ENCODE peak calls at places on chromosomes 6 and 20, in five cellular contexts. K is mesendoderm, X is neuronal stem cell, H is IMR-90, Q is H1. U is an unnamed sample.

GRCh38 chr6:26216886-26217713 is 129.9 kb downstream of the HFE start:
- DNase-seq in Q (peak), H (peak), K (peak), X (peak), U (peak)

GRCh38 chr20:34055290-34055689 is 56.8 kb downstream of the EIF2S2 start:
- DNase-seq in X (no peak), Q (no peak), H (no peak), K (peak), U (no peak)

GRCh38 chr20:62766716-62767115 is 29.6 kb upstream of the MRGBP start:
- DNase-seq in K (no peak), X (no peak), Q (no peak), H (no peak), U (no peak)

GRCh38 chr20:24677626-24678328 is 208.3 kb downstream of the SYNDIG1 start:
- DNase-seq in Q (no peak), X (no peak), H (no peak), K (peak), U (no peak)

GRCh38 chr20:11229772-11230171 is 556.0 kb upstream of the JAG1 start:
- DNase-seq in Q (no peak), X (peak), K (peak), H (peak), U (peak)

GRCh38 chr20:6767536-6768227 is at the start of gene BMP2:
- DNase-seq in K (peak), H (peak), X (peak), Q (peak), U (peak)

GRCh38 chr6:144283781-144284473 is 1.2 kb upstream of the UTRN start:
- DNase-seq in H (peak), K (peak), Q (no peak), X (no peak), U (peak)

GRCh38 chr6:154733610-154734379 is 579 bp downstream of the SCAF8 start:
- DNase-seq in Q (peak), X (peak), K (peak), H (peak), U (peak)

GRCh38 chr6:23611776-23612381 is 514.1 kb upstream of the NRSN1 start:
- DNase-seq in X (no peak), H (no peak), Q (no peak), K (peak), U (no peak)

GRCh38 chr6:110999634-111000270 is 17.9 kb downstream of the RPF2 start:
- DNase-seq in X (no peak), H (peak), K (peak), Q (no peak), U (peak)

GRCh38 chr6:165455488-165455887 is 146.1 kb upstream of the C6orf118 start:
- DNase-seq in H (no peak), X (no peak), Q (no peak), K (no peak), U (no peak)

GRCh38 chr6:10154251-10154650 is 260.6 kb downstream of the TFAP2A start:
- DNase-seq in K (no peak), H (no peak), X (no peak), Q (no peak), U (no peak)

GRCh38 chr20:57876163-57876562 is 166.3 kb upstream of the PMEPA1 start:
- DNase-seq in H (no peak), X (no peak), Q (no peak), K (no peak), U (no peak)

GRCh38 chr6:118735320-118735719 is 83.9 kb upstream of the CEP85L start:
- DNase-seq in H (no peak), X (no peak), Q (peak), K (peak), U (no peak)

GRCh38 chr6:3627501-3627900 is 124.0 kb downstream of the PXDC1 start:
- DNase-seq in H (no peak), Q (peak), X (no peak), K (no peak), U (no peak)

GRCh38 chr6:15495375-15495901 is 167.4 kb downstream of the DTNBP1 start:
- DNase-seq in K (no peak), Q (no peak), X (no peak), H (no peak), U (peak)

GRCh38 chr20:44110816-44111568 is 76.0 kb downstream of the JPH2 start:
- DNase-seq in H (no peak), K (no peak), Q (no peak), X (no peak), U (no peak)

GRCh38 chr6:108686896-108687295 is 126.2 kb downstream of the FOXO3 start:
- DNase-seq in Q (no peak), H (no peak), X (no peak), K (no peak), U (no peak)

GRCh38 chr6:108690326-108691000 is 129.7 kb downstream of the FOXO3 start:
- DNase-seq in H (peak), X (no peak), K (no peak), Q (no peak), U (peak)

GRCh38 chr6:108687921-108688320 is 127.2 kb downstream of the FOXO3 start:
- DNase-seq in Q (no peak), X (no peak), K (no peak), H (no peak), U (no peak)

GRCh38 chr6:108685970-108686369 is 125.3 kb downstream of the FOXO3 start:
- DNase-seq in Q (no peak), K (no peak), H (no peak), X (no peak), U (no peak)

DNA sequence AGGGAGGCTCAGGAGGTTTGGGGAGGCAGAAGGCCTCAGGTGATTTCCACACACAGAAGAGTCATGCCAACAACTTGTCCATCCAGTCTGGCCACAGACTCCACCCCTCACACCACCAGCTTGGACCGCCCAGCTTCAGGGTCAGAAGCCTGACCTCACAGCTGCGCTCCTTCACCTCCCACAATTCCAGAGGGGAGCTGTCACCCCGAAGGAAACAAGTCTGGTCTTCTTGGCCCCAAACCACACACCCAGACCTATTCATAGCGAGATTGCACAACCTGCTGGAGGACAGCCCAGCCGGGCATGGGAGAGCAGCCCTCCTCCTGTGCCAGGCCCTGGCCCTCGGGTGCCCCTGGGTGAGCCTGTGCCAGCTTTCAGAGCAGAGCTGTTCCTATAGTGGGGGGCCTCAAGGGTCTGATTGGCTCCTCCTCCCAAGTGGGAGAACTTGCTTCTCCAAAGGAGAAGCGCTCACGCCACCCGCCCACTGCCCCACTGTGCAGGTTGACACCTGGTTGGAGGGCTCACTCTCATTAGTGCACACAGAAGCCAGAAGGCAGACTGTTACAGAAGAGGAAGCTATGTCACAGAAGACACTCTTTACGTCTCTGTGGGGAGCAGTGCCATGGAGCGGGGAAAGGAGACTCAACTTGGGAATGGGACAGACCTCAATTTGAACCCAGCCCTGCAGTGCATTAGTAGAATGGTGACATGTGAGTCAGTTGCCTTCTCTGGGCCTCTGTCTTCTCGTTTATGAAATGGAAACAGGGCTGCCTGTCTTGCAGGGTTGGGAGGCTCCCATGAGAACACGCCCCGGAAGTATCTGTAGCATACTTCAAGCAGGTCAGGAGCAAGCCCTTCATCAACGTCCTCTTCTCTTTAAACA is 128.8 kb downstream of the FOXO3 start:
- DNase-seq in X (no peak), K (no peak), Q (no peak), H (peak), U (peak)
- H2BK120ac ChIP-seq in X (no peak), K (no peak), Q (no peak), H (peak), U (no peak)

DNA sequence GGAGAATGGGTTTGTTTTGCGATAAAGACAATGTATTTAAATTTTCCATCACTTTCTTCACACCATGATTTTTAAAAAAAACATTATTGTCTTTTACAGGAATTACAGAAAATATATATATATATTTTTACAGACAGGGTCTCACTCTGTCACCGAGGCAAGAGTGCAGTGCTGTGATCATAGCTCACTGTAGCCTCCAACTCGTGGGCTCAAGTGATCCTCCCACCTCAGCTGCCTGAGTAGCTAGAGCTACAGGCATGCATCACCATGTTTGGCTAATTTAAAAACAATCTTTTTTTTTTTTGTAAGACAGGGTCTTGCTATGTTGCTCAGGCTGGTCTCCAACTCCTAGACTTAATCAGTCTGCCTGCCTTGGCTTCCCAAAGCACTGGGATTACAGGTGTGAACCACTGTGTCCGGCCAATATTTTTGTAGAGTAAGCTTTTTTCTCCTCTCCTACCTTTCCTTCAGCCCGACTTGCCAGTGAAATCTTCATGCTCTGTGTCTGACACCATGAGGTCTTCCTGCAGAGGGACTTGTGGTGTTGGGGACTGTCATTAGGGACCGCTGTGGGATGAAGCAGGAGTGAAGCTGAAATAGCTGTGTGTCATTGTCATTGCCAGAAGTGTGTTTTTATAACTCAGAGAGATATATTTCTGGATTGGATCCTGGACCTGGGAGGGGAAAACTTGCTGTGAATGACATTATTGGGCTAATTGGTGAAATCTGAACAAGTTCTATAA is 13.2 kb downstream of the DSP start:
- DNase-seq in H (no peak), X (no peak), K (no peak), Q (no peak), U (no peak)
- H3K9ac ChIP-seq in H (no peak), X (no peak), K (no peak), Q (no peak), U (no peak)

DNA sequence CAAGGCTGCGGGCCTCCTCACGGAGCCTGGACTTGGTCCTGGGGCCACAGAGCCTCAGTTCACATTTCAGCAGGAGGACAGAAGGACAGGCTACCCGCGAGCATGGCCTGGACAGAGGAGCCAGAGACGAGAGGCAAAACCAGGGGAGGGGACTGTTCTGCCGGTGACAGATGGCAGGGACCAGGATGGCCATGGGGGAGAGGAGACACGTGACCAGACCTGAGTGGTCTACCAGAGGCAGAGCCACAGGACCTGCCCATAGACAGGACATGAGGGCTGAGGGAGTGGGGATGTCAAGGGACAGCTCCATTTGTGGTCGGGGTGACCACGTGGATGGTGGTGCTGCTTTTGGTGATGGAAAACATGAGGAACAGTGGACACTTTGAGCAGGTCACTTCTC is 207.9 kb downstream of the NFATC2 start:
- DNase-seq in Q (no peak), K (no peak), H (no peak), X (no peak), U (no peak)
- H3K27ac ChIP-seq in Q (no peak), K (no peak), H (peak), X (no peak), U (peak)

DNA sequence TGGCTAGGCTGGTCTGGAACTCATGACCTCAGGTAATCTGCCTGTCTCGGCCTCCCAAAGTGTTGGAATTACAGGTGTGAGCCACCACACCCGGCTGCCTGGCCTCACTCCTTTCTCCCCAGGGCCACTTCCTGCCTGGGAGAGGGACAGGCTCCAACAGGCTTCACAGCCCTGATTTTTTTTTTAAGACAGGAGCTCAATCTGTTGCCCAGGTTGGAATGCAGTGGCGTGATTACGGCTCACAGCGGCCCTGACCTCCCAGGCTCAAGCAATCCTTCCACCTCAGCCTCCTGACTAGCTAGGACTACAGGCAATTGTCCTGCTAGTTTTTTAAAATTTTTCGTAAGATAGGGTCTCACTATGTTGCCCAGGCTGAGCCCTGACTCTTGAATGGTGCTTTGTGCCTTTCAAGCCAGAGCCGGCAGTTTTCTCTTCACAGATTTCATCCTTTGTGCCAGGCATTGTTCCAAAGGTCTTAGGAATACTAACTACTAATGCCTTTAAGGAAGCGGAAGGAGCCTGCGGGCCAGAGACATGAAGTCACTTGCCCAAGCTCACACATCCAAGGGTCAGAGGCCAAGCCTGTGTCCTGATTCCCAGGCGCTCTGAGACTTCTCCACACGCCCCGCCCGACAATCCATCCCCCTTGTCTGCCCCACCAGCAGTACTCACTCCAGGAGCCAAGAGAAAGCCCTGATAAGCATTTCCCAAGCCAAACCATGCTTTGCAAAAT is 19.2 kb downstream of the CAPN11 start:
- DNase-seq in Q (no peak), K (peak), X (no peak), H (peak), U (peak)
- H2BK120ac ChIP-seq in Q (no peak), K (no peak), X (no peak), H (no peak), U (no peak)

DNA sequence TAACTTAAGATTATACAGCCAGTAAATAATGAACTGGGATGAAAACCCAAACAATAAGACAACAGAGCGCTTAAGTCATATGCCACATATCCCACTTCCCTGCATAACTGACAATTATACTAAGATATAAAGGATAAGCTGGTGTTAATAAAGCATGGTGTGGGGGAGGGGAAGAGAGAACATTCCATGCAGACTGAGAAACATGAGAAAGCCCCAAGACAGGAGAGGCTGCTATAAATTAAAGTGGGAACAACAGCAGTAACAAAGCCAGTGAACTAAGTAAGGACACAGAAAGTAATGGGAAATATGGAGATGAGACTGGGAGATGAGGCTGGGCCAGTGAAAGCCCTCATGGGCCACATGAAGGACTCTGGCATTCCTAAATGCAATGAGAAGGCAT is 41.4 kb downstream of the SESN1 start:
- DNase-seq in X (peak), H (no peak), K (peak), Q (no peak), U (no peak)
- H3K9ac ChIP-seq in X (no peak), H (no peak), K (no peak), Q (no peak), U (no peak)

GRCh38 chr6:836276-836853 is 143.4 kb upstream of the EXOC2 start:
- DNase-seq in X (no peak), H (no peak), Q (no peak), K (no peak), U (no peak)
- H3K27ac ChIP-seq in X (no peak), H (no peak), Q (no peak), K (no peak), U (peak)

DNA sequence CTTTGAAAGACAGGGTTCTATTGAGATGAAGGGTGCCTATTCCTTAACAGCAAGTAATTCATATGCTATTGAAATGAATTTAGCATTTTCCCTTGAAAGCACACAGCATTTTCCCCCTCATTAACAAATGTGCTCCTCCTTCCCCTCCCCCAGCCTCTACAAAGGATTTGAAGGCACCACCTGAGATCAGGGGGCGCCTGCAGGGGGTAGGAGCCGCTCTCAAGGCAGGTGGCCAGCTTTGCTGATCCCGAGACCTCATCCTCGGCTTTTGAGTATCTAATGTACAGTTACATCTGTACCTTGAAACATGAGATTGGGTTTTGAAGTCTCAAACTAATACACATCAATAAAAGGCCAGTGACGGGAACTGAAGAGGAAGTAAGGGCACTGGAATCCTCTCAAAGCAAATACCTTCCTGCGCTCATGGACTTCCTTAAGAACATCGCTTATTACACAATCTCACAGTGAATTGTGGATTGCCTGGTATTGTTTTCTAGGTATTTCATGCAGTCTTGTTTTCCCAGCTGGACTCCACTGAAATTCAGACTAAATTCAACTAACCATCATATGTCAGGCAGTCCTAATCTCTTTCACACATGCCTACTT is 65.1 kb upstream of the UNC93A start:
- DNase-seq in X (no peak), Q (no peak), K (peak), H (no peak), U (no peak)
- H2BK120ac ChIP-seq in X (no peak), Q (peak), K (peak), H (no peak), U (no peak)

GRCh38 chr6:35473075-35473848 is 5.1 kb downstream of the RPL10A start:
- DNase-seq in H (no peak), Q (peak), K (peak), X (no peak), U (no peak)

GRCh38 chr6:35470663-35471120 is 2.5 kb downstream of the RPL10A start:
- DNase-seq in Q (no peak), H (no peak), K (no peak), X (no peak), U (no peak)

GRCh38 chr6:35473849-35474128 is 5.6 kb downstream of the RPL10A start:
- DNase-seq in K (peak), X (no peak), Q (peak), H (no peak), U (no peak)

GRCh38 chr6:35469711-35470662 is 1.8 kb downstream of the RPL10A start:
- DNase-seq in Q (no peak), H (no peak), K (peak), X (no peak), U (no peak)

DNA sequence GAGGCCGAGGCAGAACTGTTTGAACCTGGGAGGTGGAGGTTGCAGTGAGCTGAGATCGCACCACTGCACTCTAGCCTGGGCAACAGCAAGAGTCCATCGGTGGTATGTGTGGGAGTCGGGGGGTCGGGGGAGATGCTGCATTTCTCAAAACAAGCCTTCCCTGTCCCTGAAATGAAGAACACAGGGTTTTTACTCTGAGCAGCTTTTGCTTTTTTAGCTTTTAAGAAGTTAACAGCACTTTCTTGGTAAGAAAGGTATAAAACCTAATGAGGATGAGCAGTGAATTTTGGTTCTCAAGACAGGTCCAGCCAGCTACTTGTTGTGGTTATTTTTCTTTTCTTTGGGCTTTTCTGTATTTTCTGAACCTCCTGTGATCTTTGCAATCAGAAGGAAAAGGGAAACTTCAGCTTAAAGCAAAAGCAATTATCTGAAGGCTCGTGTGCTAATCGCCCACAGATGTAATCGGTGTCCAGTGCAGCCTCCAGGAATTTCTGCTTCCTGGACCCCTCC is 3.7 kb downstream of the RPL10A start:
- DNase-seq in K (no peak), Q (no peak), H (no peak), X (no peak), U (no peak)
- H3K9ac ChIP-seq in K (no peak), Q (no peak), H (no peak), X (no peak), U (peak)

GRCh38 chr20:23084282-23084844 is 1.8 kb downstream of the CD93 start:
- DNase-seq in Q (no peak), K (no peak), X (no peak), H (no peak), U (no peak)

GRCh38 chr20:23082846-23083552 is 3.1 kb downstream of the CD93 start:
- DNase-seq in H (no peak), K (peak), X (no peak), Q (no peak), U (no peak)

GRCh38 chr20:23084845-23085355 is 1.2 kb downstream of the CD93 start:
- DNase-seq in H (no peak), Q (no peak), X (no peak), K (no peak), U (no peak)

GRCh38 chr20:23085415-23086055 is 589 bp downstream of the CD93 start:
- DNase-seq in X (no peak), H (no peak), K (no peak), Q (no peak), U (no peak)

GRCh38 chr20:23083553-23084220 is 2.4 kb downstream of the CD93 start:
- DNase-seq in Q (no peak), H (no peak), K (no peak), X (no peak), U (no peak)
- H3K27ac ChIP-seq in Q (no peak), H (no peak), K (no peak), X (no peak), U (no peak)